ENCODE peak calls at places on chromosomes 1 and 21, in five cellular contexts. T is upper lobe of left lung, W is HepG2, B is GM12878, L is K562. X is an unnamed sample.

GRCh38 chr1:63824386-63824898 is 50.6 kb downstream of the ROR1 start:
- ATAC-seq in T (no peak), W (no peak), B (no peak), L (no peak), X (no peak)

GRCh38 chr1:44406761-44407429 is 1.8 kb downstream of the RNF220 start:
- ATAC-seq in T (peak; percentile 46), W (peak; percentile 33), B (no peak), L (no peak), X (no peak)

GRCh38 chr1:235461954-235462353 is 42.3 kb downstream of the B3GALNT2 start:
- ATAC-seq in T (no peak), W (no peak), B (no peak), L (no peak), X (no peak)

GRCh38 chr1:176364231-176364905 is 98.6 kb upstream of the PAPPA2 start:
- ATAC-seq in T (no peak), W (no peak), B (no peak), L (no peak), X (no peak)

GRCh38 chr1:68361511-68361910 is 88.2 kb downstream of the RPE65 start:
- ATAC-seq in T (no peak), W (no peak), B (no peak), L (no peak), X (no peak)

GRCh38 chr1:74579425-74579824 is 67.0 kb upstream of the LRRC53 start:
- ATAC-seq in T (no peak), W (no peak), B (peak; percentile 98), L (no peak), X (no peak)

GRCh38 chr1:11781298-11781697 is 19.3 kb downstream of the C1orf167 start:
- ATAC-seq in T (no peak), W (no peak), B (no peak), L (no peak), X (no peak)

GRCh38 chr21:44360174-44360573 is 6.8 kb downstream of the TRPM2 start:
- ATAC-seq in T (peak; percentile 46), W (peak; percentile 56), B (no peak), L (peak; percentile 23), X (no peak)

GRCh38 chr1:5765997-5766913 is 226.0 kb downstream of the NPHP4 start:
- ATAC-seq in T (no peak), W (no peak), B (no peak), L (no peak), X (no peak)

GRCh38 chr1:29417558-29417858 is 181.2 kb downstream of the PTPRU start:
- ATAC-seq in T (no peak), W (no peak), B (no peak), L (no peak), X (no peak)

GRCh38 chr1:9278585-9279153 is 14.0 kb upstream of the SPSB1 start:
- ATAC-seq in T (no peak), W (no peak), B (peak; percentile 15), L (no peak), X (no peak)

GRCh38 chr1:227946624-227947424 is 908 bp downstream of the WNT9A start:
- ATAC-seq in T (peak; percentile 71), W (peak; percentile 89), B (peak; percentile 91), L (peak; percentile 92), X (peak; percentile 66)
- H3K27me3 ChIP-seq in T (peaks cover 3% of the 10 kb centered on the region), W (peaks cover 83% of the 10 kb centered on the region), B (peaks cover 7% of the 10 kb centered on the region), L (peaks cover 82% of the 10 kb centered on the region), X (peaks cover 12% of the 10 kb centered on the region)

GRCh38 chr1:208350815-208351214 is 106.6 kb upstream of the PLXNA2 start:
- ATAC-seq in T (no peak), W (no peak), B (no peak), L (no peak), X (no peak)

GRCh38 chr1:208349679-208350330 is 105.6 kb upstream of the PLXNA2 start:
- ATAC-seq in T (no peak), W (no peak), B (no peak), L (no peak), X (no peak)

DNA sequence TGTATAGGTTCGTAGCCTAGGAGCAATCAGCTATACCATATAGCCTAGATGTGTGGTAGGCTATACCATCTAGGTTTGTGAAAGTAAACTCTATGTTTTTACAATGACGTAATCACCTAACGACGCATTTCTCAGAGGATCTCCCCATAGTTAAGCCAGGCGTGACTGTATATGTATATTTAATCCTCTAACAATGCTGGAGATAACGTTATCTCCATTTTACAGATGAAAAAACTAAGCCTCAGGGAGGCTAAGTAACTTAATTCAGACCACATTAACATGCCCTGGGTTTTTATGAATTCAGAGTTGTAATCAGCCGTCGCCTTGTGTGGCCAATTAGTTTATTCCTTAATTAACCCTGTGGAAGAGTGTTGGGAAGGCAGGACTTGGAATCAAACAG is 107.7 kb upstream of the PLXNA2 start:
- ATAC-seq in T (no peak), W (no peak), B (no peak), L (peak; percentile 83), X (no peak)
- TF ChIP-seq EP300 in T (no peak), W (no peak), B (no peak), L (no peak), X (no peak)

GRCh38 chr1:111988377-111988742 is 1.1 kb downstream of the KCND3 start:
- ATAC-seq in T (no peak), W (peak; percentile 25), B (no peak), L (no peak), X (no peak)

GRCh38 chr1:111989531-111990025 is at the start of gene KCND3:
- ATAC-seq in T (peak; percentile 57), W (peak; percentile 53), B (peak; percentile 16), L (no peak), X (peak; percentile 53)

GRCh38 chr1:111990026-111990877 is 784 bp upstream of the KCND3 start:
- ATAC-seq in T (peak; percentile 58), W (peak; percentile 53), B (no peak), L (no peak), X (no peak)

GRCh38 chr1:111987502-111987901 is 2.0 kb downstream of the KCND3 start:
- ATAC-seq in T (no peak), W (no peak), B (no peak), L (no peak), X (peak; percentile 28)

GRCh38 chr1:111988743-111989453 is 570 bp downstream of the KCND3 start:
- ATAC-seq in T (no peak), W (peak; percentile 7), B (no peak), L (no peak), X (peak; percentile 25)
- H3K27me3 ChIP-seq in T (no peaks in the 10 kb centered on the region), W (peaks cover 61% of the 10 kb centered on the region), B (peaks cover 9% of the 10 kb centered on the region), L (peaks cover 54% of the 10 kb centered on the region), X (no peaks in the 10 kb centered on the region)

GRCh38 chr1:21439721-21440629 is at the start of gene NBPF3:
- ATAC-seq in T (peak; percentile 99), W (peak; percentile 91), B (peak; percentile 100), L (peak; percentile 96), X (peak; percentile 98)
- TF ChIP-seq EP300 in T (no peak), W (no peak), B (no peak), L (no peak), X (no peak)

GRCh38 chr1:87523466-87523865 is 194.8 kb downstream of the LMO4 start:
- ATAC-seq in T (peak; percentile 31), W (no peak), B (peak; percentile 50), L (no peak), X (peak; percentile 49)
- H3K27me3 ChIP-seq in T (no peaks in the 10 kb centered on the region), W (no peaks in the 10 kb centered on the region), B (no peaks in the 10 kb centered on the region), L (peaks cover 8% of the 10 kb centered on the region), X (no peaks in the 10 kb centered on the region)

DNA sequence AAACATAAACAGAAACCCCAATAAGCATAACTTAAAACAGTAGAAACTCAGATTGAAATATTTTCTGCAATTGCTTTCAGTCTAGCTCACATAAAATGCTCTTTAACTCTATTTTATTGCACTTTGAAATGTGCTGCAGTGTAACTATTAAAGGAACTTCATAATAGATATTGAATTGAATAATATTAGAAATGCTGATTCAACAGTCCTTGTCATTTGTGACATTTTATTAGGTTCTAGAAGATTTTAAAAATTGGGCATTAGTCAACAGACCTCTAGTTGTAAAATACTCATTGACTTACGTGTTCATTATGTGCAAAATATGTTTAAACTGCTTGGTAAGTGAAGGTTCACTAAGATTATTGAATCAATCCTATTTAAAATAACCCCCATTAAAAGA is 1422.3 kb downstream of the PLA2G4A start:
- ATAC-seq in T (no peak), W (no peak), B (no peak), L (no peak), X (no peak)
- TF ChIP-seq EP300 in T (no peak), W (no peak), B (no peak), L (no peak), X (no peak)

X was measured in gastroesophageal sphincter.